ENCODE peak calls at places on chromosome 21, in eight cellular contexts. F, Z, U, A, H, D, O and L are unnamed samples.

GRCh38 chr21:38671716-38672115 is 134.0 kb upstream of the ETS2 start:
- DNase-seq in F (no peak), Z (no peak), U (no peak), A (no peak), H (no peak), D (no peak), O (no peak), L (no peak)

GRCh38 chr21:39117571-39117970 is 65.7 kb downstream of the PSMG1 start:
- DNase-seq in F (no peak), Z (no peak), U (no peak), A (no peak), H (no peak), D (no peak), O (no peak), L (no peak)

GRCh38 chr21:38806153-38806941 is 618 bp downstream of the ETS2 start:
- DNase-seq in F (peak; percentile 13), Z (no peak), U (peak; percentile 73), A (no peak), H (no peak), D (peak; percentile 31), O (peak; percentile 20), L (no peak)

GRCh38 chr21:35070436-35070835 is 21.3 kb upstream of the RUNX1 start:
- DNase-seq in F (no peak), Z (no peak), U (no peak), A (peak; percentile 42), H (no peak), D (no peak), O (no peak), L (no peak)

GRCh38 chr21:34205811-34206635 is 132.6 kb downstream of the MRPS6 start:
- DNase-seq in F (no peak), Z (no peak), U (no peak), A (no peak), H (no peak), D (no peak), O (no peak), L (no peak)

GRCh38 chr21:45417256-45417950 is 12.4 kb downstream of the COL18A1 start:
- DNase-seq in F (no peak), Z (no peak), U (peak; percentile 47), A (no peak), H (no peak), D (no peak), O (no peak), L (no peak)

GRCh38 chr21:14968821-14969220 is 96.0 kb downstream of the NRIP1 start:
- DNase-seq in F (no peak), Z (no peak), U (no peak), A (no peak), H (no peak), D (no peak), O (no peak), L (no peak)

GRCh38 chr21:26565105-26565504 is 8.0 kb downstream of the CYYR1 start:
- DNase-seq in F (no peak), Z (no peak), U (no peak), A (no peak), H (no peak), D (no peak), O (no peak), L (no peak)

GRCh38 chr21:34526618-34527290 is 14.7 kb upstream of the KCNE1 start:
- DNase-seq in F (peak; percentile 60), Z (peak; percentile 86), U (peak; percentile 85), A (no peak), H (no peak), D (no peak), O (no peak), L (peak; percentile 31)

GRCh38 chr21:41045534-41046268 is 122.3 kb upstream of the BACE2 start:
- DNase-seq in F (no peak), Z (no peak), U (no peak), A (peak; percentile 51), H (no peak), D (no peak), O (no peak), L (no peak)

GRCh38 chr21:30779269-30779668 is 24.0 kb upstream of the KRTAP21-1 start:
- DNase-seq in F (no peak), Z (no peak), U (no peak), A (no peak), H (no peak), D (no peak), O (no peak), L (no peak)

GRCh38 chr21:44927587-44928461 is 7.1 kb upstream of the ITGB2 start:
- DNase-seq in F (peak; percentile 91), Z (no peak), U (peak; percentile 78), A (no peak), H (no peak), D (peak; percentile 68), O (peak; percentile 49), L (peak; percentile 63)

GRCh38 chr21:34846601-34847112 is 177.9 kb downstream of the CLIC6 start:
- DNase-seq in F (no peak), Z (no peak), U (no peak), A (no peak), H (no peak), D (no peak), O (no peak), L (no peak)

GRCh38 chr21:38544681-38545080 is 46.4 kb upstream of the ERG start:
- DNase-seq in F (no peak), Z (no peak), U (no peak), A (no peak), H (no peak), D (no peak), O (no peak), L (no peak)

GRCh38 chr21:31786164-31786920 is 54.4 kb upstream of the SCAF4 start:
- DNase-seq in F (no peak), Z (no peak), U (no peak), A (no peak), H (no peak), D (no peak), O (no peak), L (no peak)

GRCh38 chr21:46110499-46111192 is 12.7 kb downstream of the COL6A2 start:
- DNase-seq in F (peak; percentile 1), Z (no peak), U (peak; percentile 72), A (no peak), H (no peak), D (no peak), O (no peak), L (peak; percentile 34)

GRCh38 chr21:27040738-27041137 is 73.8 kb upstream of the ADAMTS5 start:
- DNase-seq in F (no peak), Z (no peak), U (no peak), A (no peak), H (no peak), D (no peak), O (no peak), L (no peak)

GRCh38 chr21:39087976-39088370 is 95.3 kb downstream of the PSMG1 start:
- DNase-seq in F (no peak), Z (no peak), U (peak; percentile 66), A (no peak), H (no peak), D (no peak), O (no peak), L (no peak)

GRCh38 chr21:16279658-16280581 is 550.1 kb downstream of the USP25 start:
- DNase-seq in F (no peak), Z (no peak), U (no peak), A (no peak), H (no peak), D (no peak), O (no peak), L (peak; percentile 49)

GRCh38 chr21:14603202-14603601 is 57.1 kb upstream of the SAMSN1 start:
- DNase-seq in F (no peak), Z (no peak), U (no peak), A (no peak), H (no peak), D (no peak), O (no peak), L (no peak)

GRCh38 chr21:43956019-43956666 is 56.0 kb upstream of the TRAPPC10 start:
- DNase-seq in F (no peak), Z (no peak), U (no peak), A (no peak), H (no peak), D (no peak), O (no peak), L (no peak)

GRCh38 chr21:17612023-17612564 is 607 bp downstream of the BTG3 start:
- DNase-seq in F (peak; percentile 19), Z (no peak), U (peak; percentile 69), A (no peak), H (no peak), D (peak; percentile 7), O (no peak), L (peak; percentile 22)

GRCh38 chr21:34647552-34647951 is 21.2 kb upstream of the CLIC6 start:
- DNase-seq in F (no peak), Z (no peak), U (no peak), A (no peak), H (no peak), D (no peak), O (no peak), L (no peak)

GRCh38 chr21:29470397-29470796 is 171.7 kb downstream of the BACH1 start:
- DNase-seq in F (no peak), Z (no peak), U (no peak), A (no peak), H (no peak), D (no peak), O (no peak), L (no peak)

GRCh38 chr21:42540396-42540795 is 26.7 kb downstream of the SLC37A1 start:
- DNase-seq in F (no peak), Z (no peak), U (no peak), A (no peak), H (no peak), D (no peak), O (no peak), L (no peak)

GRCh38 chr21:39105341-39105765 is 77.9 kb downstream of the PSMG1 start:
- DNase-seq in F (no peak), Z (no peak), U (no peak), A (no peak), H (no peak), D (no peak), O (no peak), L (no peak)

GRCh38 chr21:14545906-14546480 is at the start of gene SAMSN1:
- DNase-seq in F (peak; percentile 74), Z (no peak), U (peak; percentile 64), A (no peak), H (no peak), D (peak; percentile 73), O (peak; percentile 43), L (no peak)

GRCh38 chr21:45277101-45278045 is 10.3 kb downstream of the POFUT2 start:
- DNase-seq in F (no peak), Z (no peak), U (no peak), A (no peak), H (no peak), D (no peak), O (no peak), L (peak; percentile 20)

GRCh38 chr21:31397939-31398338 is 53.9 kb upstream of the TIAM1 start:
- DNase-seq in F (no peak), Z (no peak), U (no peak), A (no peak), H (no peak), D (peak; percentile 10), O (no peak), L (no peak)

GRCh38 chr21:26964379-26964778 is 2.5 kb downstream of the ADAMTS5 start:
- DNase-seq in F (no peak), Z (no peak), U (peak; percentile 68), A (no peak), H (no peak), D (no peak), O (no peak), L (no peak)

GRCh38 chr21:17900281-17900989 is 81.3 kb upstream of the C21orf91 start:
- DNase-seq in F (peak; percentile 20), Z (no peak), U (no peak), A (no peak), H (no peak), D (no peak), O (no peak), L (no peak)

GRCh38 chr21:46265736-46266525 is 19.5 kb downstream of the MCM3AP start:
- DNase-seq in F (no peak), Z (no peak), U (no peak), A (no peak), H (no peak), D (no peak), O (no peak), L (no peak)

GRCh38 chr21:43343095-43343991 is 83.6 kb downstream of the SIK1 start:
- DNase-seq in F (no peak), Z (no peak), U (no peak), A (peak; percentile 85), H (no peak), D (no peak), O (no peak), L (no peak)

GRCh38 chr21:17911628-17912027 is 92.5 kb upstream of the C21orf91 start:
- DNase-seq in F (no peak), Z (no peak), U (no peak), A (no peak), H (no peak), D (no peak), O (no peak), L (no peak)